ENCODE peak calls at places on chromosomes 3 and 15, in five cellular contexts. One of them, this sample, is unnamed.
A peak's percentile ranks its signal among the peaks of the same experiment; 100 is the strongest.

GRCh38 chr15:83973816-83974215 is 261.8 kb upstream of the GOLGA6L4 start:
- DNase-seq in cardiac muscle cell: no peak
- DNase-seq in upper lobe of left lung: no peak
- DNase-seq in breast epithelium: no peak
- DNase-seq in SK-N-SH: peak; percentile 20
- DNase-seq in this sample: peak; percentile 11

GRCh38 chr3:57446318-57446841 is 97.8 kb downstream of the DNAH12 start:
- DNase-seq in upper lobe of left lung: no peak
- DNase-seq in cardiac muscle cell: no peak
- DNase-seq in breast epithelium: no peak
- DNase-seq in SK-N-SH: no peak
- DNase-seq in this sample: no peak

GRCh38 chr3:32257042-32257441 is 18.6 kb downstream of the CMTM8 start:
- DNase-seq in breast epithelium: no peak
- DNase-seq in cardiac muscle cell: no peak
- DNase-seq in upper lobe of left lung: no peak
- DNase-seq in SK-N-SH: no peak
- DNase-seq in this sample: no peak

GRCh38 chr3:186259612-186260383 is 102.2 kb downstream of the DGKG start:
- DNase-seq in upper lobe of left lung: peak; percentile 94
- DNase-seq in SK-N-SH: peak; percentile 90
- DNase-seq in breast epithelium: peak; percentile 36
- DNase-seq in cardiac muscle cell: peak; percentile 86
- DNase-seq in this sample: peak; percentile 86

GRCh38 chr3:124919756-124920155 is 14.8 kb downstream of the MUC13 start:
- DNase-seq in upper lobe of left lung: no peak
- DNase-seq in cardiac muscle cell: no peak
- DNase-seq in SK-N-SH: no peak
- DNase-seq in breast epithelium: no peak
- DNase-seq in this sample: no peak

GRCh38 chr3:189355481-189356201 is 183.9 kb downstream of the TPRG1 start:
- DNase-seq in cardiac muscle cell: no peak
- DNase-seq in breast epithelium: no peak
- DNase-seq in SK-N-SH: no peak
- DNase-seq in upper lobe of left lung: no peak
- DNase-seq in this sample: peak; percentile 95

GRCh38 chr15:51097553-51098330 is 3.0 kb upstream of the TNFAIP8L3 start:
- DNase-seq in SK-N-SH: no peak
- DNase-seq in breast epithelium: no peak
- DNase-seq in upper lobe of left lung: no peak
- DNase-seq in cardiac muscle cell: no peak
- DNase-seq in this sample: peak; percentile 59

GRCh38 chr15:99425666-99426301 is 140.0 kb upstream of the MEF2A start:
- DNase-seq in SK-N-SH: no peak
- DNase-seq in breast epithelium: no peak
- DNase-seq in cardiac muscle cell: no peak
- DNase-seq in upper lobe of left lung: no peak
- DNase-seq in this sample: no peak

GRCh38 chr3:171317133-171317532 is 143.1 kb downstream of the TNIK start:
- DNase-seq in cardiac muscle cell: no peak
- DNase-seq in SK-N-SH: no peak
- DNase-seq in upper lobe of left lung: no peak
- DNase-seq in breast epithelium: no peak
- DNase-seq in this sample: peak; percentile 29

GRCh38 chr3:24521306-24522154 is 26.9 kb upstream of the THRB start:
- DNase-seq in breast epithelium: peak; percentile 30
- DNase-seq in upper lobe of left lung: peak; percentile 92
- DNase-seq in cardiac muscle cell: peak; percentile 71
- DNase-seq in SK-N-SH: peak; percentile 81
- DNase-seq in this sample: peak; percentile 33

GRCh38 chr3:54134155-54134554 is 11.8 kb downstream of the CACNA2D3 start:
- DNase-seq in breast epithelium: no peak
- DNase-seq in SK-N-SH: no peak
- DNase-seq in upper lobe of left lung: no peak
- DNase-seq in cardiac muscle cell: no peak
- DNase-seq in this sample: no peak

GRCh38 chr15:31037731-31038477 is 46.5 kb upstream of the MTMR10 start:
- DNase-seq in cardiac muscle cell: no peak
- DNase-seq in SK-N-SH: no peak
- DNase-seq in upper lobe of left lung: no peak
- DNase-seq in breast epithelium: no peak
- DNase-seq in this sample: no peak

GRCh38 chr15:66923438-66923881 is 141.9 kb upstream of the SMAD3 start:
- DNase-seq in SK-N-SH: peak; percentile 54
- DNase-seq in cardiac muscle cell: peak; percentile 47
- DNase-seq in upper lobe of left lung: no peak
- DNase-seq in breast epithelium: no peak
- DNase-seq in this sample: peak; percentile 23

GRCh38 chr3:15042936-15043335 is 22.2 kb downstream of the MRPS25 start:
- DNase-seq in cardiac muscle cell: no peak
- DNase-seq in SK-N-SH: no peak
- DNase-seq in upper lobe of left lung: no peak
- DNase-seq in breast epithelium: no peak
- DNase-seq in this sample: peak; percentile 22

GRCh38 chr15:36506733-36507356 is 72.6 kb upstream of the CDIN1 start:
- DNase-seq in upper lobe of left lung: no peak
- DNase-seq in cardiac muscle cell: no peak
- DNase-seq in breast epithelium: no peak
- DNase-seq in SK-N-SH: no peak
- DNase-seq in this sample: no peak

GRCh38 chr15:68310178-68310810 is 32.7 kb downstream of the FEM1B start:
- DNase-seq in SK-N-SH: peak; percentile 21
- DNase-seq in upper lobe of left lung: no peak
- DNase-seq in cardiac muscle cell: no peak
- DNase-seq in breast epithelium: peak; percentile 46
- DNase-seq in this sample: no peak

GRCh38 chr3:30720586-30721313 is 114.3 kb downstream of the TGFBR2 start:
- DNase-seq in cardiac muscle cell: no peak
- DNase-seq in breast epithelium: no peak
- DNase-seq in SK-N-SH: no peak
- DNase-seq in upper lobe of left lung: no peak
- DNase-seq in this sample: peak; percentile 96

GRCh38 chr3:170603770-170604510 is 18.1 kb upstream of the SLC7A14 start:
- DNase-seq in SK-N-SH: no peak
- DNase-seq in breast epithelium: no peak
- DNase-seq in upper lobe of left lung: no peak
- DNase-seq in cardiac muscle cell: no peak
- DNase-seq in this sample: no peak

GRCh38 chr15:48516125-48516524 is 129.4 kb downstream of the FBN1 start:
- DNase-seq in cardiac muscle cell: no peak
- DNase-seq in upper lobe of left lung: no peak
- DNase-seq in breast epithelium: no peak
- DNase-seq in SK-N-SH: no peak
- DNase-seq in this sample: no peak

DNA sequence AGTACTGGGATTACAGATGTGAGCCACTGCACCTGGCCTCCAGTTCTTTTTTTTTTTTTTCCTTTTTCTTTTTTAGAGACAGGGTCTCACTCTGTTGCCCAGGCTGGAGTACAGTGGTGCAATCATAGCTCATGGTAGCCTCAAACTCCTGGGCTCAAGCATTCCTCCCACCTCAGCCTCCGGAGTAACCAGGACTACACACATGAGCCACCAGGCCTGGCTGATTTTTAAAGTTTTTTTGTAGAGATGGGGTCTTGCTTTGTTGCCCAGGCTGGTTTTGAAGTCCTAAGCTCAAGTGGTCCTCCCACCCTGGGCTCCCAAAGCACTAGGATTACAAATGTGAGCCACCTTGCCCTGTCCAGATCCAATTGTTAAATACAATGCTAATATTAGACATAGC is 13.6 kb upstream of the ULK3 start:
- DNase-seq in cardiac muscle cell: no peak
- DNase-seq in breast epithelium: no peak
- DNase-seq in upper lobe of left lung: no peak
- DNase-seq in SK-N-SH: no peak
- DNase-seq in this sample: no peak
- H3K4me3 ChIP-seq in cardiac muscle cell: no peak overlapping the region
- H3K4me3 ChIP-seq in breast epithelium: no peak overlapping the region
- H3K4me3 ChIP-seq in upper lobe of left lung: no peak overlapping the region
- H3K4me3 ChIP-seq in SK-N-SH: no peak overlapping the region
- H3K4me3 ChIP-seq in this sample: no peak overlapping the region

GRCh38 chr3:187280644-187281043 is 10.9 kb downstream of the MASP1 start:
- DNase-seq in breast epithelium: no peak
- DNase-seq in upper lobe of left lung: no peak
- DNase-seq in cardiac muscle cell: no peak
- DNase-seq in SK-N-SH: no peak
- DNase-seq in this sample: no peak
- H3K36me3 ChIP-seq in breast epithelium: no peaks in the 10 kb centered on the region
- H3K36me3 ChIP-seq in upper lobe of left lung: no peaks in the 10 kb centered on the region
- H3K36me3 ChIP-seq in cardiac muscle cell: peaks cover 37% of the 10 kb centered on the region
- H3K36me3 ChIP-seq in SK-N-SH: no peaks in the 10 kb centered on the region
- H3K36me3 ChIP-seq in this sample: no peaks in the 10 kb centered on the region

GRCh38 chr3:149426325-149426724 is 48.2 kb upstream of the TM4SF4 start:
- DNase-seq in SK-N-SH: no peak
- DNase-seq in upper lobe of left lung: no peak
- DNase-seq in cardiac muscle cell: no peak
- DNase-seq in breast epithelium: no peak
- DNase-seq in this sample: no peak
- H3K27me3 ChIP-seq in SK-N-SH: no peaks in the 10 kb centered on the region
- H3K27me3 ChIP-seq in upper lobe of left lung: no peaks in the 10 kb centered on the region
- H3K27me3 ChIP-seq in cardiac muscle cell: no peaks in the 10 kb centered on the region
- H3K27me3 ChIP-seq in breast epithelium: no peaks in the 10 kb centered on the region
- H3K27me3 ChIP-seq in this sample: no peaks in the 10 kb centered on the region

GRCh38 chr15:89408512-89409183 is 74.0 kb upstream of the POLG start:
- DNase-seq in upper lobe of left lung: peak; percentile 60
- DNase-seq in breast epithelium: no peak
- DNase-seq in cardiac muscle cell: no peak
- DNase-seq in SK-N-SH: no peak
- DNase-seq in this sample: no peak
- H3K4me3 ChIP-seq in upper lobe of left lung: no peak overlapping the region
- H3K4me3 ChIP-seq in breast epithelium: peak overlapping the region; percentile 7
- H3K4me3 ChIP-seq in cardiac muscle cell: no peak overlapping the region
- H3K4me3 ChIP-seq in SK-N-SH: no peak overlapping the region
- H3K4me3 ChIP-seq in this sample: no peak overlapping the region

DNA sequence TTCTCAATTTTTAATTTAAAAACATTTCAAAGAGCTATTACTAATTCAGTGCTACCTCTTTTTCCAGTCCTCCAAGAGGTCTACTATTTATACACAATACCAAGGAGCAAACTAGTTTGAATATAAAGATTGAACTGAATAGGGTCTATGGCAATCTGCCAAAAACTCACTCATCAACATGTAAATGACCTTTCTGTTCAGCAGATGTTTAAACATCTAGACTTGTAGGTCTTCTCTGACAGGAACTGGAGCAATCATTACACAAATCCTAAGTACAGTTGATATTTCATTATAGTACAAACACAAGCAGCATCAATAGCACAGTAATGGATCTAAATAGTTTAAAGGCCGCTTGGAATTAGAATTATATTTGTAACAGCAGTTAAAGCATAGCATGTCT is 10.9 kb downstream of the COPB2 start:
- DNase-seq in cardiac muscle cell: no peak
- DNase-seq in breast epithelium: no peak
- DNase-seq in SK-N-SH: peak; percentile 22
- DNase-seq in upper lobe of left lung: no peak
- DNase-seq in this sample: no peak
- H3K36me3 ChIP-seq in cardiac muscle cell: peaks cover 76% of the 10 kb centered on the region
- H3K36me3 ChIP-seq in breast epithelium: peaks cover 9% of the 10 kb centered on the region
- H3K36me3 ChIP-seq in SK-N-SH: peaks cover 91% of the 10 kb centered on the region
- H3K36me3 ChIP-seq in upper lobe of left lung: peaks cover 49% of the 10 kb centered on the region
- H3K36me3 ChIP-seq in this sample: peaks cover 12% of the 10 kb centered on the region

DNA sequence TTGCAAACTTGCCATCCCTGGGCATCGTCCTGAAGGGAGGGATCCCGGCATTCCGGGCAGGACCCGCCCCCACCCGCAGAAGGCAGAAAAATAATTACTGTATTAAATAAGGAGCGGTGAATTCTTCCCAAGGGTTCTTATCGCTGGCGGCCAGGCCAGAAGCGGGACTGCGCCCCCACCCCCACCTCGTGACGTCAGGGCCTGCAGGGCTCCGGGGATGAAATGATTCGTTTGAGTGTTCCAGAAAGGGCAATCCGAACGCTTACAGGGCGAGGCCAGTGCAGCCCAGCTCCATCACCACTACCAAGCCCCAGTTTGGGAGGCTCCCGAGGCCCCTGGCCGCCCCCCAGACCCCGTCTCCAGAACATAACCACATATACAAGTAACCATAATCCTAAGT is 8.6 kb downstream of the SOX2 start:
- DNase-seq in breast epithelium: no peak
- DNase-seq in SK-N-SH: no peak
- DNase-seq in upper lobe of left lung: peak; percentile 61
- DNase-seq in cardiac muscle cell: no peak
- DNase-seq in this sample: peak; percentile 45
- H3K27me3 ChIP-seq in breast epithelium: peaks cover 10% of the 10 kb centered on the region
- H3K27me3 ChIP-seq in SK-N-SH: no peaks in the 10 kb centered on the region
- H3K27me3 ChIP-seq in upper lobe of left lung: peaks cover 16% of the 10 kb centered on the region
- H3K27me3 ChIP-seq in cardiac muscle cell: peaks cover 100% of the 10 kb centered on the region
- H3K27me3 ChIP-seq in this sample: no peaks in the 10 kb centered on the region

GRCh38 chr3:51706788-51707731 is at the start of gene GRM2:
- DNase-seq in SK-N-SH: peak; percentile 97
- DNase-seq in upper lobe of left lung: peak; percentile 90
- DNase-seq in breast epithelium: peak; percentile 55
- DNase-seq in cardiac muscle cell: peak; percentile 97
- DNase-seq in this sample: peak; percentile 62
- H3K4me3 ChIP-seq in SK-N-SH: no peak within 1 kb of the TSS
- H3K4me3 ChIP-seq in upper lobe of left lung: no peak within 1 kb of the TSS
- H3K4me3 ChIP-seq in breast epithelium: peak within 1 kb of the TSS; percentile 20
- H3K4me3 ChIP-seq in cardiac muscle cell: peak within 1 kb of the TSS; percentile 33
- H3K4me3 ChIP-seq in this sample: peak within 1 kb of the TSS; percentile 24

DNA sequence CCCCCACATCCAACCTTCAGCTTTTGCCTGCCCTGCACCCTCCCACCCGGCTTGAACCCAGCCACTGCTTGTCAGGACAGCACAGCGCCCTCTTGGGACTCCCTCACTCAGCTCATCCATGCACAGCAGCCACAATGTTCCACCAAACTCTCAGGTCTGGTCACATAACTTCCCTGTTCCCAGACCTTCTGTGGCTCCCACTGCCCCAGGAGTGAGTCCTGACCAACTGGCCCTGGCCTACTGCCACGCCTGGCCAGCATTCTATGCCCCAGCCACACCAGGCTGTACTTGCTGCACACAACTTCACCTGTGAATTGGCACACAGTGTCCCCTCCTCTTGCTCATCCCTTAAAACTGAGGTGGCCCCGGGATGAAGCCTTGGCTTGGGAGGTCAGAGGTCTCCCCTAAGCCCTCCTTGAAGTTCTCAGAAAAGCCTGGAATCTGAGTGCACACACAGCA is 21.0 kb downstream of the PLXNB1 start:
- DNase-seq in SK-N-SH: peak; percentile 24
- DNase-seq in upper lobe of left lung: no peak
- DNase-seq in cardiac muscle cell: no peak
- DNase-seq in breast epithelium: peak; percentile 15
- DNase-seq in this sample: no peak
- H3K36me3 ChIP-seq in SK-N-SH: no peaks in the 10 kb centered on the region
- H3K36me3 ChIP-seq in upper lobe of left lung: peaks cover 89% of the 10 kb centered on the region
- H3K36me3 ChIP-seq in cardiac muscle cell: peaks cover 14% of the 10 kb centered on the region
- H3K36me3 ChIP-seq in breast epithelium: peaks cover 10% of the 10 kb centered on the region
- H3K36me3 ChIP-seq in this sample: peaks cover 75% of the 10 kb centered on the region

GRCh38 chr3:52536112-52536368 is 365 bp upstream of the UQCC5 start:
- DNase-seq in breast epithelium: no peak
- DNase-seq in cardiac muscle cell: no peak
- DNase-seq in SK-N-SH: no peak
- DNase-seq in upper lobe of left lung: no peak
- DNase-seq in this sample: no peak
- H3K27me3 ChIP-seq in breast epithelium: no peaks in the 10 kb centered on the region
- H3K27me3 ChIP-seq in cardiac muscle cell: no peaks in the 10 kb centered on the region
- H3K27me3 ChIP-seq in SK-N-SH: no peaks in the 10 kb centered on the region
- H3K27me3 ChIP-seq in upper lobe of left lung: no peaks in the 10 kb centered on the region
- H3K27me3 ChIP-seq in this sample: no peaks in the 10 kb centered on the region

DNA sequence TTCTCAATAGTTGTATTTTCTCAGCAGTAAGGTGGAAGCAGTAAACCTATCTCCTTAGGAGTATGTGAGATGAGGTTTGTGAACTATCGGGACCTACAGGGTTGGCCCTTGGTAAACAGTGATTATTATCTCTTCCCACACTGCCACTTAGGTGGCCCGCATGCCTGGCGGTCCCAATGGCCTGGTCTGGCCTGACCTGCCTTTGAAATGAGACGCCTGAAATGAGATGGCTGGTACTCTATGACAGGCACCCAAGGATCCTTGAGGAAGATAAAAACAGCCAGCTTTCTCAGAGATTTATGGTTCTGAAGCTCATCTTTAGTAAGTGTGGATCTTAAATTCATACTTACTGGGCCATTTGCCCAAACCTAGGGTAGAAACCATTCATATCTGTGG is 45.2 kb upstream of the VILL start:
- DNase-seq in SK-N-SH: peak; percentile 65
- DNase-seq in cardiac muscle cell: no peak
- DNase-seq in breast epithelium: no peak
- DNase-seq in upper lobe of left lung: no peak
- DNase-seq in this sample: no peak
- H3K4me3 ChIP-seq in SK-N-SH: peak overlapping the region; percentile 19
- H3K4me3 ChIP-seq in cardiac muscle cell: no peak overlapping the region
- H3K4me3 ChIP-seq in breast epithelium: no peak overlapping the region
- H3K4me3 ChIP-seq in upper lobe of left lung: no peak overlapping the region
- H3K4me3 ChIP-seq in this sample: no peak overlapping the region

This sample was measured in bronchial epithelial cell.